ENCODE peak calls at places on chromosomes 7 and 10, in four cellular contexts. One of them, this sample, is unnamed.

GRCh38 chr10:6072215-6072941 is 10.2 kb upstream of the IL2RA start:
- DNase-seq in WTC11: no peak
- DNase-seq in GM12878: no peak
- DNase-seq in K562: no peak
- DNase-seq in this sample: no peak

GRCh38 chr7:152382244-152382643 is 53.6 kb downstream of the KMT2C start:
- DNase-seq in GM12878: no peak
- DNase-seq in WTC11: no peak
- DNase-seq in K562: no peak
- DNase-seq in this sample: no peak

GRCh38 chr7:129707910-129708490 is 96.5 kb downstream of the NRF1 start:
- DNase-seq in GM12878: no peak
- DNase-seq in WTC11: no peak
- DNase-seq in K562: no peak
- DNase-seq in this sample: no peak

GRCh38 chr7:115178831-115179230 is 256.9 kb downstream of the MDFIC start:
- DNase-seq in K562: no peak
- DNase-seq in WTC11: no peak
- DNase-seq in GM12878: no peak
- DNase-seq in this sample: no peak

GRCh38 chr7:43647772-43648643 is 65.1 kb downstream of the STK17A start:
- DNase-seq in WTC11: no peak
- DNase-seq in K562: no peak
- DNase-seq in GM12878: peak; percentile 85
- DNase-seq in this sample: peak; percentile 33

GRCh38 chr10:60629332-60629731 is 148.9 kb upstream of the CDK1 start:
- DNase-seq in GM12878: no peak
- DNase-seq in K562: no peak
- DNase-seq in WTC11: no peak
- DNase-seq in this sample: no peak

GRCh38 chr7:141145630-141145982 is 71.7 kb downstream of the TMEM178B start:
- DNase-seq in GM12878: no peak
- DNase-seq in K562: no peak
- DNase-seq in WTC11: no peak
- DNase-seq in this sample: no peak

GRCh38 chr7:142111509-142111908 is at the start of gene MGAM2:
- DNase-seq in K562: no peak
- DNase-seq in WTC11: no peak
- DNase-seq in GM12878: no peak
- DNase-seq in this sample: no peak

GRCh38 chr7:100568936-100569844 is 4.5 kb downstream of the SAP25 start:
- DNase-seq in GM12878: no peak
- DNase-seq in K562: peak; percentile 76
- DNase-seq in WTC11: peak; percentile 85
- DNase-seq in this sample: peak; percentile 91

GRCh38 chr7:16962986-16963385 is 81.2 kb upstream of the AGR3 start:
- DNase-seq in K562: no peak
- DNase-seq in GM12878: no peak
- DNase-seq in WTC11: no peak
- DNase-seq in this sample: no peak

GRCh38 chr7:149624006-149624405 is 126.4 kb upstream of the ZNF746 start:
- DNase-seq in GM12878: no peak
- DNase-seq in WTC11: peak; percentile 31
- DNase-seq in K562: peak; percentile 81
- DNase-seq in this sample: peak; percentile 26

GRCh38 chr7:149622444-149623210 is 125.0 kb upstream of the ZNF746 start:
- DNase-seq in GM12878: no peak
- DNase-seq in K562: no peak
- DNase-seq in WTC11: no peak
- DNase-seq in this sample: no peak

GRCh38 chr7:149624419-149625338 is 127.1 kb upstream of the ZNF746 start:
- DNase-seq in K562: peak; percentile 95
- DNase-seq in GM12878: peak; percentile 50
- DNase-seq in WTC11: peak; percentile 94
- DNase-seq in this sample: peak; percentile 88

GRCh38 chr7:149620961-149621360 is 123.4 kb upstream of the ZNF746 start:
- DNase-seq in WTC11: no peak
- DNase-seq in K562: no peak
- DNase-seq in GM12878: no peak
- DNase-seq in this sample: no peak

DNA sequence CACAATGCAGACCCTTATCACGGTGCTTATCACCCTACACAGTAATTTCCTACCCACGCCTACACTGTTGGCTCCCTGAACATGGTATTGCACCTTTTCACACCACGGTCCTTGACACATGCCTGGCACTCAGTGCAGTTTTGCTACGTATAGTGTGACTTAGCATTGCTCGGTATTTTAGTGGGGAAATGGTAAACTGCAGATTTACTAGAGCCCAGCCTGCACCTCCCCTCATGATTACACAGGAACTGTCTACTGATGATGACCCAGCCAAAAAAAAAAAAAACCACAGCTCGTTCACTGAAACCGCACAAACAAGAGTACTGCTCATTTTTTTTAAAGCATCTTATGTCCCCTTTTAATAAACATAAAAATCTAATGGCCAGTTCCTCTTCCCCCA is 124.2 kb upstream of the ZNF746 start:
- DNase-seq in GM12878: no peak
- DNase-seq in K562: no peak
- DNase-seq in WTC11: no peak
- DNase-seq in this sample: no peak
- TF ChIP-seq ETV6 in GM12878: no peak
- TF ChIP-seq ETV6 in K562: no peak
- TF ChIP-seq ETV6 in WTC11: no peak
- TF ChIP-seq ETV6 in this sample: no peak

GRCh38 chr10:113523071-113523470 is 29.8 kb upstream of the HABP2 start:
- DNase-seq in K562: no peak
- DNase-seq in WTC11: no peak
- DNase-seq in GM12878: no peak
- DNase-seq in this sample: no peak

GRCh38 chr10:113524120-113524519 is 28.7 kb upstream of the HABP2 start:
- DNase-seq in K562: peak; percentile 21
- DNase-seq in WTC11: peak; percentile 37
- DNase-seq in GM12878: no peak
- DNase-seq in this sample: peak; percentile 11

GRCh38 chr10:113523628-113524027 is 29.2 kb upstream of the HABP2 start:
- DNase-seq in K562: no peak
- DNase-seq in WTC11: no peak
- DNase-seq in GM12878: no peak
- DNase-seq in this sample: no peak

GRCh38 chr10:113525713-113526112 is 27.1 kb upstream of the HABP2 start:
- DNase-seq in K562: no peak
- DNase-seq in GM12878: no peak
- DNase-seq in WTC11: no peak
- DNase-seq in this sample: no peak

GRCh38 chr10:113524539-113525490 is 28.0 kb upstream of the HABP2 start:
- DNase-seq in GM12878: no peak
- DNase-seq in K562: no peak
- DNase-seq in WTC11: no peak
- DNase-seq in this sample: no peak
- TF ChIP-seq ETV6 in GM12878: no peak
- TF ChIP-seq ETV6 in K562: no peak
- TF ChIP-seq ETV6 in WTC11: no peak
- TF ChIP-seq ETV6 in this sample: no peak

GRCh38 chr7:116811768-116812167 is 50.6 kb upstream of the CAPZA2 start:
- DNase-seq in GM12878: no peak
- DNase-seq in WTC11: no peak
- DNase-seq in K562: no peak
- DNase-seq in this sample: no peak

GRCh38 chr7:116807011-116807560 is 55.3 kb upstream of the CAPZA2 start:
- DNase-seq in WTC11: no peak
- DNase-seq in K562: no peak
- DNase-seq in GM12878: no peak
- DNase-seq in this sample: no peak

GRCh38 chr7:116810267-116811116 is 51.9 kb upstream of the CAPZA2 start:
- DNase-seq in GM12878: no peak
- DNase-seq in WTC11: no peak
- DNase-seq in K562: no peak
- DNase-seq in this sample: peak; percentile 95

GRCh38 chr7:116812905-116813304 is 49.5 kb upstream of the CAPZA2 start:
- DNase-seq in GM12878: no peak
- DNase-seq in WTC11: no peak
- DNase-seq in K562: no peak
- DNase-seq in this sample: no peak

DNA sequence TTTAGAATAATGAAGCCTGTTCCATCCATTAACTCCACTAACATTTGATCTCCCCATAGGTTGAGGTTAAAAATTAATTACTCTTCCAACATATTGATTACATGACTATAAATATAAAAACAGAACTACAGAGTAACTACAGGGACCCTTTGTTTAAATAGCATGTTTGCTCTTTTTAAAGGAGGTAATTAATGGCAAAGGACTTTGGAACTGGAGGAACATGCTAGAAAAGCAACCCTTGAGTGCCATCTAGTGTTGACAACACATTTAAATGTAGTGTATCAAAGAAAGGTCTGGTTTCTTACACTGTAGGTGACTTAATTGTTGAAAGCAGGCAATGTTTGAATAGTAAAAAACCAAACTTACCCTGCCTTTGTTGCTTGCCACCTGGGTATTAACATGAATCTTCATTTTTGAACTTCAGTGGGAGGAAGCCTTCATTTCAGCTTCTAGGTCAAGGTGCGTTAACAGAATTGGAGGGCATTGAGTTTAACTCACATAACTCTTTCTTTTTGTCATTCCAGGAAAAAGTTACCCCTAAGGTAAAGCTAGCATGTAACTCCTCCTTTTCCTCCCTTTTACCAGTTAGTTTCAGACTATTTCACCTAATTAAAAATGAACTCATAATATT is 52.6 kb upstream of the CAPZA2 start:
- DNase-seq in K562: peak; percentile 42
- DNase-seq in GM12878: no peak
- DNase-seq in WTC11: no peak
- DNase-seq in this sample: peak; percentile 92
- TF ChIP-seq ETV6 in K562: no peak
- TF ChIP-seq ETV6 in GM12878: no peak
- TF ChIP-seq ETV6 in WTC11: no peak
- TF ChIP-seq ETV6 in this sample: no peak

DNA sequence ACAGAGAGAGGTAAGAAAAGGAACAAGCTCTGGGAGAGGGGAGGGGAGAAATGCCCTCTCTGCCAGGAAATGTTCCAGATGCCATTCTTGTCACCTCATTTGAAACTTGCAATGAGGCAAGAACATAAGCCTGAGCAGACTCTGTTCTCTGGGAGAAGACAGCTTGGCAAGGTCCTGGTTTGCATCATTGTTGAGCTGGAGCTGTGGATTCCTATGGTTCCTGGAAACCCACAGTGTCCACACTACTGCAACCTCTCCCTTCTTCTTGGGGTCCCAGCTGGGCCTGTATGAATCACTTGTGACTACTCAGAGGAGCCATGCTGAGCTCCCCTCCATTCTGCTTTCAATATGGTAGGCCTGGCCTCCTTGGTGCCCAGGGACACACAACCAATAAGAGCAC is 60.8 kb upstream of the HECTD2 start:
- DNase-seq in K562: no peak
- DNase-seq in GM12878: no peak
- DNase-seq in WTC11: no peak
- DNase-seq in this sample: no peak
- TF ChIP-seq ETV6 in K562: no peak
- TF ChIP-seq ETV6 in GM12878: no peak
- TF ChIP-seq ETV6 in WTC11: no peak
- TF ChIP-seq ETV6 in this sample: no peak

GRCh38 chr7:539731-540411 is 20.2 kb upstream of the PDGFA start:
- DNase-seq in WTC11: no peak
- DNase-seq in K562: peak; percentile 72
- DNase-seq in GM12878: no peak
- DNase-seq in this sample: peak; percentile 90
- TF ChIP-seq ETV6 in WTC11: no peak
- TF ChIP-seq ETV6 in K562: no peak
- TF ChIP-seq ETV6 in GM12878: no peak
- TF ChIP-seq ETV6 in this sample: no peak